ENCODE peak calls at places on chromosomes 16 and 17, in eight cellular contexts. F is brain microvascular endothelial cell; Q is AG10803; B is fibroblast of lung; S is CD4-positive, alpha-beta T cell; L is choroid plexus epithelial cell; K is CD8-positive, alpha-beta T cell; J is uterus. T is an unnamed sample.

GRCh38 chr16:49940464-49941224 is 84.4 kb upstream of the CNEP1R1 start:
- DNase-seq in L (no peak), B (no peak), J (no peak), S (no peak), F (no peak), Q (no peak), K (no peak), T (no peak)

GRCh38 chr17:51120357-51120738 is 320 bp downstream of the SPAG9 start:
- DNase-seq in B (peak), Q (no peak), F (peak), J (no peak), S (peak), K (peak), L (peak), T (no peak)

GRCh38 chr16:87702325-87702811 is 63.4 kb downstream of the KLHDC4 start:
- DNase-seq in S (peak), F (peak), J (no peak), B (no peak), L (peak), Q (no peak), K (no peak), T (peak)

GRCh38 chr17:77285594-77286390 is 145.0 kb downstream of the SEC14L1 start:
- DNase-seq in J (no peak), S (no peak), B (peak), K (no peak), L (peak), Q (peak), F (peak), T (peak)

GRCh38 chr17:9241371-9241712 is 220.0 kb downstream of the NTN1 start:
- DNase-seq in B (no peak), Q (peak), K (no peak), L (no peak), S (no peak), F (no peak), J (peak), T (peak)

GRCh38 chr17:19004601-19005441 is at the start of gene FAM83G:
- DNase-seq in L (peak), K (peak), J (peak), Q (peak), F (peak), S (peak), B (peak), T (peak)

GRCh38 chr17:17696871-17697633 is 15.8 kb downstream of the RAI1 start:
- DNase-seq in K (no peak), S (no peak), L (no peak), B (no peak), F (no peak), Q (no peak), J (no peak), T (no peak)

GRCh38 chr17:31686495-31686894 is 172.5 kb downstream of the COPRS start:
- DNase-seq in L (no peak), B (peak), J (no peak), K (no peak), F (no peak), S (no peak), Q (no peak), T (no peak)

GRCh38 chr16:4521971-4522623 is 16.5 kb downstream of the CDIP1 start:
- DNase-seq in F (no peak), S (no peak), B (no peak), Q (no peak), L (peak), K (no peak), J (no peak), T (no peak)

GRCh38 chr17:7703584-7704574 is 1.1 kb upstream of the EFNB3 start:
- DNase-seq in K (no peak), S (no peak), F (peak), L (peak), Q (peak), J (no peak), B (peak), T (peak)

GRCh38 chr16:84546669-84547538 is 42.4 kb upstream of the MEAK7 start:
- DNase-seq in Q (no peak), B (no peak), J (no peak), F (no peak), K (no peak), S (no peak), L (no peak), T (no peak)

GRCh38 chr16:57775661-57776469 is 26.4 kb downstream of the KIFC3 start:
- DNase-seq in K (no peak), S (no peak), Q (no peak), J (no peak), F (peak), L (peak), B (no peak), T (no peak)

GRCh38 chr16:1653023-1653422 is 25.1 kb upstream of the JPT2 start:
- DNase-seq in Q (no peak), F (no peak), L (no peak), S (no peak), J (no peak), B (no peak), K (no peak), T (no peak)

GRCh38 chr16:47687694-47688093 is 226.6 kb downstream of the PHKB start:
- DNase-seq in F (peak), S (no peak), K (no peak), J (no peak), B (peak), Q (no peak), L (peak), T (no peak)

GRCh38 chr16:70737377-70738082 is 51.7 kb upstream of the MTSS2 start:
- DNase-seq in Q (peak), L (peak), B (peak), K (peak), S (peak), F (peak), J (peak), T (peak)

GRCh38 chr17:1899403-1900000 is 69.7 kb downstream of the RPA1 start:
- DNase-seq in Q (no peak), F (no peak), J (no peak), K (no peak), S (no peak), B (no peak), L (no peak), T (no peak)

GRCh38 chr17:49843774-49844350 is 4.0 kb downstream of the TAC4 start:
- DNase-seq in Q (no peak), K (no peak), B (no peak), J (no peak), F (no peak), S (no peak), L (no peak), T (no peak)
- TF ChIP-seq CTCF in Q (peak), K (no peak), B (peak), J (no peak), F (peak), S (no peak), L (peak), T (peak)

GRCh38 chr17:33922971-33923370 is 332.1 kb upstream of the CCL2 start:
- DNase-seq in S (no peak), Q (no peak), B (no peak), K (no peak), J (no peak), L (no peak), F (no peak), T (no peak)

GRCh38 chr17:33925650-33926049 is 329.4 kb upstream of the CCL2 start:
- DNase-seq in Q (no peak), F (no peak), S (no peak), B (no peak), L (no peak), J (no peak), K (no peak), T (no peak)

GRCh38 chr17:33924105-33924504 is 331.0 kb upstream of the CCL2 start:
- DNase-seq in Q (no peak), J (no peak), S (no peak), F (no peak), L (no peak), K (no peak), B (no peak), T (no peak)

GRCh38 chr17:33929181-33929724 is 325.8 kb upstream of the CCL2 start:
- DNase-seq in S (no peak), B (no peak), F (no peak), Q (no peak), L (no peak), J (no peak), K (no peak), T (no peak)

DNA sequence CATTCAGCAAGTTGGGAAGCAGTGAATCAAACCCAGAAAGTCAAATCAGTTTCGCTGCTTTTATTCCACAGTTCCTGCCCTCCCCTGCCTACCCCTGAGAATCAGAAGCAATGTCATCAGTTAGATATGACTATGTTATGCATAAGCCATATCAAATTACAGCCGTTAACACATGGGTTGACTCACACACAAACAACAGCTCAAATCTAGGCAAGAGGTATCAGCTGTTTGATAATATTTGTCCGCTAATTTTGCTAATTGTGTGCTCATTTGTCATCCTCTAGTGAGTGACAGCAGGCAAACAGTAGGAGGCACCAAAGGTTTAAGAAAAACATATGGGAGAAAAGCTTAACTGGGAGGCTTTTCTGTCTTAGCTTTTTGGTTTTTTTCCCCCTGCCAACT is 327.4 kb upstream of the CCL2 start:
- DNase-seq in Q (no peak), J (no peak), B (peak), L (peak), F (no peak), K (no peak), S (no peak), T (no peak)
- TF ChIP-seq CTCF in Q (no peak), J (no peak), B (no peak), L (no peak), F (no peak), K (no peak), S (no peak), T (no peak)

GRCh38 chr17:78677303-78678219 is 100.4 kb upstream of the DNAH17 start:
- DNase-seq in L (no peak), F (no peak), B (no peak), Q (no peak), K (no peak), J (no peak), S (no peak), T (no peak)
- TF ChIP-seq CTCF in L (no peak), F (peak), B (no peak), Q (no peak), K (no peak), J (no peak), S (no peak), T (no peak)

GRCh38 chr17:16453493-16453851 is 38.1 kb downstream of the TRPV2 start:
- DNase-seq in Q (no peak), L (no peak), K (no peak), S (no peak), F (no peak), J (no peak), B (no peak), T (no peak)

GRCh38 chr17:16455997-16456769 is 35.8 kb downstream of the LRRC75A start:
- DNase-seq in J (no peak), K (no peak), Q (no peak), S (no peak), L (no peak), B (no peak), F (no peak), T (no peak)

GRCh38 chr17:16459271-16459670 is 32.7 kb downstream of the LRRC75A start:
- DNase-seq in B (no peak), J (no peak), S (no peak), L (no peak), F (no peak), Q (no peak), K (no peak), T (no peak)

GRCh38 chr17:16459850-16460550 is 32.0 kb downstream of the LRRC75A start:
- DNase-seq in Q (no peak), L (no peak), K (no peak), B (no peak), J (no peak), S (no peak), F (no peak), T (no peak)

DNA sequence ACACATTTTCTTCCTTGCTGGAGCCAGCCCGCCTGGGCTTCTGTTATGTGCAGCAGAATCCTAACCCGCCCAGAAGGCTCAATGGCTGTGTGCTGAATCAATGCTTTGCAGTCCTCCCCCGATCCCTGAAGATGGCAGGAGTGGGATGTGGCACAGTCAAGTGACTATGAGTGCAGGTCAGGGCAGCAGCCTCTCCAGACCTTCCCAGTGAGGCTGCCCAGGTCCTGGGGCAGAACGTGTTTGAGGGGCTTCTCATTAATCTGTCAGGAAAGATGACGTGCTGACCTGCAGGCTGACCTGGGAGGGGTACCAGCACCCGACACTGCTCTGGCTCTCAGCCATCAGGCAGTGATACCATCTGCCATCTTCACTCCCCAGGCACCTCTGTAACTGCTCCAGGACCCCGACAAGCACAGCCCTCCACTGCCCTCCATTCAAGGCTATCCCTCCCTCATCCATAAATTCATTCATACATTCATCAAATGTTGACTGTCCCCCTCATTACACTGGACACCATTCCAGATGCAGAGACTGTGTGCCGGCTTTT is 35.1 kb downstream of the LRRC75A start:
- DNase-seq in L (no peak), B (no peak), Q (no peak), F (no peak), J (no peak), S (no peak), K (no peak), T (no peak)
- TF ChIP-seq CTCF in L (no peak), B (no peak), Q (no peak), F (no peak), J (no peak), S (no peak), K (no peak), T (no peak)